ENCODE peak calls at places on chromosomes 7 and 10, in six cellular contexts. P, K, J, S, N and C are unnamed samples.

GRCh38 chr7:25598765-25599164 is 370.5 kb upstream of the NPVF start:
- DNase-seq in N (no peak), S (no peak), P (no peak), J (no peak), K (no peak), C (no peak)

GRCh38 chr10:102652170-102652926 is 8.1 kb downstream of the TRIM8 start:
- DNase-seq in K (no peak), N (no peak), J (no peak), S (no peak), P (no peak), C (no peak)

GRCh38 chr10:50387736-50388081 is 136.4 kb upstream of the ASAH2 start:
- DNase-seq in P (no peak), N (no peak), S (no peak), K (no peak), J (no peak), C (no peak)

GRCh38 chr7:16695621-16696237 is 49.7 kb downstream of the BZW2 start:
- DNase-seq in N (peak), S (no peak), P (peak), J (peak), K (no peak), C (no peak)

GRCh38 chr7:57425969-57426628 is 23.9 kb upstream of the ZNF716 start:
- DNase-seq in K (no peak), S (no peak), J (no peak), P (no peak), N (no peak), C (no peak)

GRCh38 chr7:85776691-85777363 is 590.0 kb upstream of the SEMA3D start:
- DNase-seq in J (no peak), P (no peak), N (peak), K (no peak), S (no peak), C (no peak)

GRCh38 chr7:83648464-83649241 is at the start of gene SEMA3E:
- DNase-seq in P (peak), S (no peak), N (peak), K (peak), J (peak), C (no peak)

GRCh38 chr7:105643384-105643783 is 62.1 kb upstream of the EFCAB10 start:
- DNase-seq in N (peak), K (peak), J (no peak), P (peak), S (no peak), C (no peak)

GRCh38 chr10:101467286-101467770 is 113.4 kb downstream of the BTRC start:
- DNase-seq in K (no peak), P (peak), S (no peak), N (peak), J (peak), C (no peak)

GRCh38 chr10:25393621-25394020 is 218.8 kb downstream of the GPR158 start:
- DNase-seq in N (no peak), K (no peak), S (no peak), J (no peak), P (no peak), C (no peak)

GRCh38 chr7:135509589-135509838 is 388 bp downstream of the CNOT4 start:
- DNase-seq in K (no peak), J (no peak), P (no peak), S (no peak), N (peak), C (no peak)

GRCh38 chr7:135510603-135511183 is 791 bp upstream of the CNOT4 start:
- DNase-seq in P (no peak), S (no peak), K (peak), J (peak), N (no peak), C (no peak)

GRCh38 chr7:135509839-135510602 is at the start of gene CNOT4:
- DNase-seq in K (peak), P (peak), N (peak), J (peak), S (peak), C (peak)

GRCh38 chr7:135514856-135515255 is 5.0 kb upstream of the CNOT4 start:
- DNase-seq in P (no peak), J (no peak), K (no peak), N (no peak), S (no peak), C (no peak)

GRCh38 chr7:135512135-135512887 is 2.4 kb upstream of the CNOT4 start:
- DNase-seq in J (peak), P (peak), N (peak), K (no peak), S (peak), C (no peak)
- TF ChIP-seq CTCF in J (peak), P (peak), N (peak), K (peak), S (peak), C (peak)

DNA sequence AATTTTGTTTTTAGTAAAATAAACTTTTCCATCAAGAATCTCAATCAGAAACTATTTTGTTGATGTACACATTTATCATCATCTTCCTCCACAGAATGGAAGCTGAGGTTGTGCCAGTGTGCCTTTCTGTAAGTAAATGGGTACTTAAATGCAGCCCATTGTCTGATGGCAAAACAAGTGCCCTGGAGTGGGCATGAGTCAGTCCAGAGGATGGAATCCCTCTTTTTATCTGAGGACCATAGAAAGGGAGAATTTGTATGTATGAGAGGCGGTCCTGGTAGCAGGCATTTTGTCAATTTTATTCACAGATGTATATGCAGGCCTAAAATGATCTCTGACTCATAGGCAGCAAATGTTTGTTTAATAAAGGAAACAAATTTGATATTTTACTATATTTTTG is 102.1 kb upstream of the MAGI2 start:
- DNase-seq in P (no peak), K (no peak), S (no peak), N (no peak), J (peak), C (no peak)
- TF ChIP-seq CTCF in P (no peak), K (no peak), S (no peak), N (no peak), J (no peak), C (no peak)

GRCh38 chr10:77661100-77661499 is 23.5 kb upstream of the KCNMA1 start:
- DNase-seq in S (no peak), K (no peak), P (no peak), J (no peak), N (no peak), C (no peak)
- TF ChIP-seq CTCF in S (no peak), K (no peak), P (no peak), J (peak), N (no peak), C (no peak)

GRCh38 chr10:52740155-52740549 is 32.4 kb downstream of the MBL2 start:
- DNase-seq in K (no peak), N (no peak), S (no peak), J (no peak), P (no peak), C (no peak)

GRCh38 chr10:52741851-52742250 is 30.7 kb downstream of the MBL2 start:
- DNase-seq in S (no peak), J (no peak), K (no peak), N (no peak), P (no peak), C (no peak)

GRCh38 chr10:52742723-52743122 is 29.9 kb downstream of the MBL2 start:
- DNase-seq in K (no peak), N (no peak), J (no peak), P (no peak), S (no peak), C (no peak)

GRCh38 chr10:52739380-52740154 is 33.0 kb downstream of the MBL2 start:
- DNase-seq in K (no peak), P (no peak), S (no peak), J (no peak), N (no peak), C (no peak)

DNA sequence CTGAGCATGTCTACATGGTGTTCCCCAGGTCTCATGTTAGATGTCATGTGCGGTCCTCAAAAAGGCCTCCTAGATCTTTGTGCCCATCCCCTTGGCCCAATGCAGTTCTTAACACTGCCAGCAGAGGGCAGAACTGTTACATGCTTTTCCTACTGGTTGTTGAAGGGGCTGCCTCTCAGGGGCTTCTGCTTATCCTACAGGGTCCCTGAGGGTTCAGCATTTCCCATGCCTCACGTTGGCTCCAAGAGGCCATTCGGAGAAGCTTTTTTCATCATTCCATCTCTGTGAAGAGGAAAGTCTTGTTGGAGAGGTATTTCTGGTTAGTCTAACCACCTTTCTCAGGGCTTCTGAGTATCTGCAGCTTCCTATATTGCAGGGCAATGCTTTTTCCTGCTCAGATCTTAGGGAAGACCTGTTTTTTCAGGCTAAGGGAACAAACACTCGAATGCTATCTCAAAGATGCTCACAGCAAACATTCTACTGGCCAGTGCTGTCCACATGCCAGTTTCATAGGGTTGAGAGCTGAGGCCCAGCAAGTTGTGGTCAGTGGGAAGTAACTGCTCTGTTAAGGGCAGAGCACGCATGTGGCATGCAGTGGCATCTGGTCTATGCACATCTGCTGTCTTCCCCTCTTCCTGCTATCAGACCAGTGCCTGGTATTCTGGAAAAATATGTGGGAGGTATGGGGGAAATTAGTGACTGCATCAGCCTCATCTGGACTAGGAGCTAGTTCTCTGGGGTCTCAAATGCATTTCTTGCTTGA is 31.5 kb downstream of the MBL2 start:
- DNase-seq in S (no peak), N (peak), P (peak), J (peak), K (peak), C (no peak)
- TF ChIP-seq CTCF in S (peak), N (peak), P (peak), J (peak), K (peak), C (peak)

DNA sequence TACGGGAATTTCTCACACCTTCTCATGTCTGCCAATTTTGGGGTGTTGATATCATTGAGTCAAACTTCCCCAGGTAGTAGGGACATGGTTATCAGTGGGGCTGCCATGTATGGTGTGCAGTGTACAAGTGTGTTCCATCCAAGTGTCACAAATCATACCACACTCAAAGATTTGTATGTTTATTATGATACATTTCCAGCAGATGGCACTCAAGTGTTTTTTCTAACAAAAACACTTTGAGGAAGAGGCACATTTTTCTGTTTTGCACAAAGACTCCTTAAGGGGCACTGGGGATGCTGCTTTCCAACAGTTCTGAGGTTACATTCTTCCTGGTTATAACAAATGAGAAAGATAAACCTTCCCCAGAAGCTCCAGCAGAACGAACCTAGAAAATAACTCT is 414.5 kb downstream of the REEP3 start:
- DNase-seq in P (no peak), N (no peak), K (no peak), J (peak), S (no peak), C (no peak)
- TF ChIP-seq CTCF in P (no peak), N (no peak), K (peak), J (peak), S (no peak), C (no peak)

GRCh38 chr7:129144834-129145668 is 544 bp downstream of the TSPAN33 start:
- DNase-seq in S (no peak), P (no peak), N (no peak), K (no peak), J (no peak), C (peak)
- TF ChIP-seq CTCF in S (peak), P (no peak), N (peak), K (peak), J (peak), C (peak)

GRCh38 chr10:73247509-73248258 is 629 bp upstream of the DNAJC9 start:
- DNase-seq in P (no peak), S (no peak), N (no peak), K (no peak), J (peak), C (no peak)

GRCh38 chr10:73246322-73246782 is 703 bp downstream of the DNAJC9 start:
- DNase-seq in J (no peak), N (no peak), P (no peak), K (no peak), S (no peak), C (no peak)

GRCh38 chr10:73244866-73245477 is 2.1 kb downstream of the DNAJC9 start:
- DNase-seq in N (no peak), J (no peak), K (no peak), P (no peak), S (no peak), C (no peak)

GRCh38 chr10:73248259-73248724 is 1.2 kb upstream of the DNAJC9 start:
- DNase-seq in J (peak), S (no peak), K (no peak), N (no peak), P (no peak), C (no peak)

GRCh38 chr10:73246783-73247508 is at the start of gene DNAJC9:
- DNase-seq in J (peak), N (peak), S (peak), K (peak), P (peak), C (peak)
- TF ChIP-seq CTCF in J (peak), N (no peak), S (peak), K (no peak), P (no peak), C (no peak)

GRCh38 chr7:27143950-27144798 is 693 bp upstream of the HOXA5 start:
- DNase-seq in K (no peak), J (no peak), N (no peak), P (no peak), S (no peak), C (no peak)
- TF ChIP-seq CTCF in K (peak), J (peak), N (no peak), P (no peak), S (no peak), C (no peak)

GRCh38 chr7:154795437-154795836 is 207.5 kb downstream of the PAXIP1 start:
- DNase-seq in J (no peak), N (no peak), P (no peak), K (no peak), S (no peak), C (no peak)

GRCh38 chr7:154795014-154795413 is 207.9 kb downstream of the PAXIP1 start:
- DNase-seq in S (no peak), J (no peak), K (no peak), N (no peak), P (no peak), C (no peak)

GRCh38 chr7:154792436-154793055 is 210.4 kb downstream of the PAXIP1 start:
- DNase-seq in N (no peak), S (no peak), J (no peak), K (no peak), P (no peak), C (no peak)

GRCh38 chr7:154791611-154792010 is 211.3 kb downstream of the PAXIP1 start:
- DNase-seq in K (no peak), P (no peak), J (no peak), S (no peak), N (no peak), C (no peak)

DNA sequence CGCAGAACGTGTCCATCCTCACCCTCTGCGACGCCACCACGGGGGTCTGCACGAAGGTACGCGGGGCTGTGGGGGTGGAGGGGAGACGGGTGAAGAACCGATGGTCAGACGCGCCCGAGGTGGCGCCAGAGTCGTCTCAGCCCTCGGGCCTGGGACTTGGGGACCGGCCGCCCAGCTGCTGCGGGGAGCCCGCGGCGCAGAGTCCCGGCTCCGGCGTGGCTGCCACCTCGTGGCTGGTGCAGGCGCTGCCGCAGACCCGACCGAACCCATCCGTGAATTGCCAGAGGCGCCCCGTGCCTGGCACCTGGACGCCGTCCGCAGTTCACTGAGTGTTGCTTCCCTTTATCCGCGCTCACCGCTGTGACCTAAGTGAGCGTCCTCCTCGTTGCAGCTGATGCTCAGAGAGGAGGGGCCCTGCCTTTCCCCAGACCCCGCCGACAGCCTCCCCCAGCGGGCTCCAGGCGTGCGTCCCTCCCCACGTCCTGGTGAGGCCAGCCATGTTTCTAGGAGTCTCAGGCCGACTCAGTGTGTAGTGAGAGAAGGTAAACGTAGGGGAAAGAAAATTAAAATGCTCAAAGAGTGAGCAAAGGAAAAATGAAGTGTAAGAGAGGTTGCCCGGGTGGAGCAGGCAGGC is 208.7 kb downstream of the PAXIP1 start:
- DNase-seq in K (peak), N (no peak), J (peak), S (no peak), P (peak), C (no peak)
- TF ChIP-seq CTCF in K (peak), N (no peak), J (peak), S (peak), P (peak), C (peak)

GRCh38 chr10:71303569-71303907 is 15.5 kb upstream of the SLC29A3 start:
- DNase-seq in P (no peak), N (no peak), J (no peak), S (no peak), K (no peak), C (no peak)
- TF ChIP-seq CTCF in P (no peak), N (no peak), J (peak), S (no peak), K (no peak), C (no peak)